ENCODE peak calls at places on chromosome 13, in nine cellular contexts. One of them, this sample, is unnamed.

GRCh38 chr13:32037471-32037870 is 5.9 kb downstream of the FRY start:
- DNase-seq in brain microvascular endothelial cell: no peak
- DNase-seq in mesenchymal stem cell: no peak
- DNase-seq in transverse colon: no peak
- DNase-seq in kidney epithelial cell: no peak
- DNase-seq in aorta: no peak
- DNase-seq in pancreas: no peak
- DNase-seq in astrocyte: no peak
- DNase-seq in upper lobe of left lung: no peak
- DNase-seq in this sample: no peak

GRCh38 chr13:46478641-46479040 is 74.3 kb upstream of the LRCH1 start:
- DNase-seq in brain microvascular endothelial cell: no peak
- DNase-seq in mesenchymal stem cell: no peak
- DNase-seq in transverse colon: no peak
- DNase-seq in kidney epithelial cell: no peak
- DNase-seq in aorta: no peak
- DNase-seq in pancreas: no peak
- DNase-seq in astrocyte: no peak
- DNase-seq in upper lobe of left lung: no peak
- DNase-seq in this sample: no peak

GRCh38 chr13:27379694-27380596 is 44.5 kb upstream of the GTF3A start:
- DNase-seq in brain microvascular endothelial cell: peak; percentile 59
- DNase-seq in mesenchymal stem cell: peak; percentile 67
- DNase-seq in transverse colon: peak; percentile 88
- DNase-seq in kidney epithelial cell: no peak
- DNase-seq in aorta: peak; percentile 56
- DNase-seq in pancreas: peak; percentile 81
- DNase-seq in astrocyte: no peak
- DNase-seq in upper lobe of left lung: peak; percentile 44
- DNase-seq in this sample: peak; percentile 92

GRCh38 chr13:51271008-51271407 is 48.8 kb downstream of the FAM124A start:
- DNase-seq in brain microvascular endothelial cell: no peak
- DNase-seq in mesenchymal stem cell: no peak
- DNase-seq in transverse colon: no peak
- DNase-seq in kidney epithelial cell: no peak
- DNase-seq in aorta: no peak
- DNase-seq in pancreas: no peak
- DNase-seq in astrocyte: no peak
- DNase-seq in upper lobe of left lung: no peak
- DNase-seq in this sample: no peak

GRCh38 chr13:45100855-45101254 is 19.5 kb upstream of the GTF2F2 start:
- DNase-seq in brain microvascular endothelial cell: no peak
- DNase-seq in mesenchymal stem cell: no peak
- DNase-seq in transverse colon: no peak
- DNase-seq in kidney epithelial cell: no peak
- DNase-seq in aorta: no peak
- DNase-seq in pancreas: no peak
- DNase-seq in astrocyte: no peak
- DNase-seq in upper lobe of left lung: no peak
- DNase-seq in this sample: no peak

GRCh38 chr13:76939215-76939614 is 9.1 kb upstream of the ACOD1 start:
- DNase-seq in brain microvascular endothelial cell: no peak
- DNase-seq in mesenchymal stem cell: peak; percentile 10
- DNase-seq in transverse colon: no peak
- DNase-seq in kidney epithelial cell: no peak
- DNase-seq in aorta: no peak
- DNase-seq in pancreas: no peak
- DNase-seq in astrocyte: peak; percentile 46
- DNase-seq in upper lobe of left lung: no peak
- DNase-seq in this sample: no peak

GRCh38 chr13:101398920-101399319 is 17.4 kb downstream of the NALCN start:
- DNase-seq in brain microvascular endothelial cell: peak; percentile 85
- DNase-seq in mesenchymal stem cell: peak; percentile 53
- DNase-seq in transverse colon: no peak
- DNase-seq in kidney epithelial cell: no peak
- DNase-seq in aorta: no peak
- DNase-seq in pancreas: no peak
- DNase-seq in astrocyte: peak; percentile 94
- DNase-seq in upper lobe of left lung: no peak
- DNase-seq in this sample: no peak

GRCh38 chr13:46795321-46795720 is 1.6 kb downstream of the ESD start:
- DNase-seq in brain microvascular endothelial cell: no peak
- DNase-seq in mesenchymal stem cell: no peak
- DNase-seq in transverse colon: no peak
- DNase-seq in kidney epithelial cell: no peak
- DNase-seq in aorta: no peak
- DNase-seq in pancreas: no peak
- DNase-seq in astrocyte: peak; percentile 22
- DNase-seq in upper lobe of left lung: no peak
- DNase-seq in this sample: no peak

GRCh38 chr13:59398127-59398526 is 765.6 kb downstream of the DIAPH3 start:
- DNase-seq in brain microvascular endothelial cell: peak; percentile 1
- DNase-seq in mesenchymal stem cell: no peak
- DNase-seq in transverse colon: no peak
- DNase-seq in kidney epithelial cell: no peak
- DNase-seq in aorta: no peak
- DNase-seq in pancreas: no peak
- DNase-seq in astrocyte: no peak
- DNase-seq in upper lobe of left lung: no peak
- DNase-seq in this sample: no peak

GRCh38 chr13:46355906-46356305 is 31.1 kb downstream of the RUBCNL start:
- DNase-seq in brain microvascular endothelial cell: no peak
- DNase-seq in mesenchymal stem cell: no peak
- DNase-seq in transverse colon: no peak
- DNase-seq in kidney epithelial cell: no peak
- DNase-seq in aorta: no peak
- DNase-seq in pancreas: no peak
- DNase-seq in astrocyte: peak; percentile 33
- DNase-seq in upper lobe of left lung: no peak
- DNase-seq in this sample: no peak

GRCh38 chr13:61413572-61413971 is 2.1 kb downstream of the PCDH20 start:
- DNase-seq in brain microvascular endothelial cell: no peak
- DNase-seq in mesenchymal stem cell: no peak
- DNase-seq in transverse colon: no peak
- DNase-seq in kidney epithelial cell: no peak
- DNase-seq in aorta: no peak
- DNase-seq in pancreas: no peak
- DNase-seq in astrocyte: no peak
- DNase-seq in upper lobe of left lung: peak; percentile 51
- DNase-seq in this sample: no peak

GRCh38 chr13:112781881-112782361 is 92.1 kb downstream of the ATP11A start:
- DNase-seq in brain microvascular endothelial cell: no peak
- DNase-seq in mesenchymal stem cell: no peak
- DNase-seq in transverse colon: no peak
- DNase-seq in kidney epithelial cell: no peak
- DNase-seq in aorta: no peak
- DNase-seq in pancreas: peak; percentile 56
- DNase-seq in astrocyte: peak; percentile 56
- DNase-seq in upper lobe of left lung: no peak
- DNase-seq in this sample: no peak

GRCh38 chr13:97417698-97418097 is 16.3 kb upstream of the RAP2A start:
- DNase-seq in brain microvascular endothelial cell: no peak
- DNase-seq in mesenchymal stem cell: no peak
- DNase-seq in transverse colon: no peak
- DNase-seq in kidney epithelial cell: no peak
- DNase-seq in aorta: no peak
- DNase-seq in pancreas: no peak
- DNase-seq in astrocyte: no peak
- DNase-seq in upper lobe of left lung: no peak
- DNase-seq in this sample: no peak

GRCh38 chr13:50484472-50485113 is 358.9 kb downstream of the DLEU7 start:
- DNase-seq in brain microvascular endothelial cell: peak; percentile 6
- DNase-seq in mesenchymal stem cell: no peak
- DNase-seq in transverse colon: no peak
- DNase-seq in kidney epithelial cell: no peak
- DNase-seq in aorta: no peak
- DNase-seq in pancreas: no peak
- DNase-seq in astrocyte: no peak
- DNase-seq in upper lobe of left lung: no peak
- DNase-seq in this sample: no peak

GRCh38 chr13:27005976-27006518 is 165.6 kb downstream of the USP12 start:
- DNase-seq in brain microvascular endothelial cell: no peak
- DNase-seq in mesenchymal stem cell: no peak
- DNase-seq in transverse colon: no peak
- DNase-seq in kidney epithelial cell: no peak
- DNase-seq in aorta: no peak
- DNase-seq in pancreas: no peak
- DNase-seq in astrocyte: no peak
- DNase-seq in upper lobe of left lung: no peak
- DNase-seq in this sample: no peak

GRCh38 chr13:33676045-33676699 is 141.8 kb upstream of the RFC3 start:
- DNase-seq in brain microvascular endothelial cell: no peak
- DNase-seq in mesenchymal stem cell: no peak
- DNase-seq in transverse colon: peak; percentile 44
- DNase-seq in kidney epithelial cell: no peak
- DNase-seq in aorta: no peak
- DNase-seq in pancreas: no peak
- DNase-seq in astrocyte: no peak
- DNase-seq in upper lobe of left lung: no peak
- DNase-seq in this sample: peak; percentile 71
- H3K4me3 ChIP-seq in brain microvascular endothelial cell: peak overlapping the region; percentile 41
- H3K4me3 ChIP-seq in mesenchymal stem cell: peak overlapping the region; percentile 78
- H3K4me3 ChIP-seq in transverse colon: peak overlapping the region; percentile 38
- H3K4me3 ChIP-seq in kidney epithelial cell: peak overlapping the region; percentile 24
- H3K4me3 ChIP-seq in aorta: peak overlapping the region; percentile 73
- H3K4me3 ChIP-seq in pancreas: peak overlapping the region; percentile 31
- H3K4me3 ChIP-seq in astrocyte: peak overlapping the region; percentile 47
- H3K4me3 ChIP-seq in upper lobe of left lung: peak overlapping the region; percentile 46
- H3K4me3 ChIP-seq in this sample: no peak overlapping the region

DNA sequence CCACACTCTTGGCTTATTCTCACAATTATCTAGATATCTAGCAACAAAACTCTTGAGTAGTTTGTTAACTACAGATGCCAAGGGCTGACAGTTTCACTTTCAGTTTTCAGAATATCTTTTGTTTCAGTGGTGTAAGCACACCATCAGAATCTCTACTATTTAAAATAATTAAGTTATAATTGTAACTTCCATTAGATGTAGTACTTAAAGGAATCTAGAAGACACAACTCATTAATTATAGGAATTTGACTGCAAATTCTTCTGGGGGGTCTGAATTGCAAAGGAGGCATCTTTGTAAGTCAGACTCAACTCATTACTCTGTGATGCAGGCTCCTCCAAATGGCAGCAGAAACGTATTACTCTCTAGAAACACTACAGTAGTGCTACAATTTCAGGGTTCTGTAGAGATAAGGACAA is 44.9 kb upstream of the USPL1 start:
- DNase-seq in brain microvascular endothelial cell: peak; percentile 42
- DNase-seq in mesenchymal stem cell: peak; percentile 76
- DNase-seq in transverse colon: no peak
- DNase-seq in kidney epithelial cell: no peak
- DNase-seq in aorta: no peak
- DNase-seq in pancreas: no peak
- DNase-seq in astrocyte: peak; percentile 64
- DNase-seq in upper lobe of left lung: no peak
- DNase-seq in this sample: peak; percentile 70
- H3K4me3 ChIP-seq in brain microvascular endothelial cell: peak overlapping the region; percentile 35
- H3K4me3 ChIP-seq in mesenchymal stem cell: peak overlapping the region; percentile 72
- H3K4me3 ChIP-seq in transverse colon: peak overlapping the region; percentile 19
- H3K4me3 ChIP-seq in kidney epithelial cell: peak overlapping the region; percentile 15
- H3K4me3 ChIP-seq in aorta: peak overlapping the region; percentile 72
- H3K4me3 ChIP-seq in pancreas: peak overlapping the region; percentile 1
- H3K4me3 ChIP-seq in astrocyte: peak overlapping the region; percentile 56
- H3K4me3 ChIP-seq in upper lobe of left lung: peak overlapping the region; percentile 41
- H3K4me3 ChIP-seq in this sample: peak overlapping the region; percentile 11

DNA sequence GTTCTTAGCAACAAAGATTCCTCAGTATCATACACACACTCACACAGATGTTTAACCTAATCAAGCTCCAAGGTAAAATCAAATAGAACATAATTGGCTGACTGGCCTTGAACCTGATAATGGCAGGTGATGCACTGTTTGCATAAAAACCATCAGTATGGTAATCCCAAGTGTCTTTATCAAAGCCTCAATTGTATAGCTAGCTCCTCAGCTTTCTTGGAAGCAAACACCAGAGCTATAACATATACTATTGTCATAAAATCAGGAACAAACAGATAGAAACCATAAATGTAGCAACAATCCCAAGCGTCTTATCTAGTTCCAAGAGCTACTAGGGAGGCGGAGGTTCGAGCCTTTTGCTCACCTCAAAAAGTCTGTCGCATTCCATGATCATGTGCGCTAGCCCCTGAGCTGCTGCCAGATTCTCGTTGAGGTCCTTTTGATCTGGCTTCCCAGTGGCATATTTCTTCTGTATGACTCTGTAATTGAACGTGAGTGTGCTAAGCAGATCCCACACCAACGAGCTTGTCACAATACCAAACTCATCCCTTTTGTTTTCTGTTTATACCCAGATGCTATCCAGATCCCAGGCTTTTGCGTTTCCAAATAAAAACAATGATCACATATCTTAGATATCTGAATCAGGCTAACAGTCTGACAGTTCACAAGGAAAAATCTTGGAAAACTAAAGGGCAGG is 95.3 kb downstream of the KL start:
- DNase-seq in brain microvascular endothelial cell: peak; percentile 60
- DNase-seq in mesenchymal stem cell: no peak
- DNase-seq in transverse colon: peak; percentile 45
- DNase-seq in kidney epithelial cell: no peak
- DNase-seq in aorta: no peak
- DNase-seq in pancreas: no peak
- DNase-seq in astrocyte: peak; percentile 55
- DNase-seq in upper lobe of left lung: no peak
- DNase-seq in this sample: peak; percentile 38
- H3K4me3 ChIP-seq in brain microvascular endothelial cell: no peak overlapping the region
- H3K4me3 ChIP-seq in mesenchymal stem cell: no peak overlapping the region
- H3K4me3 ChIP-seq in transverse colon: no peak overlapping the region
- H3K4me3 ChIP-seq in kidney epithelial cell: no peak overlapping the region
- H3K4me3 ChIP-seq in aorta: no peak overlapping the region
- H3K4me3 ChIP-seq in pancreas: no peak overlapping the region
- H3K4me3 ChIP-seq in astrocyte: no peak overlapping the region
- H3K4me3 ChIP-seq in upper lobe of left lung: no peak overlapping the region
- H3K4me3 ChIP-seq in this sample: no peak overlapping the region

GRCh38 chr13:18954254-18954653 is 227.4 kb downstream of the TUBA3C start:
- DNase-seq in brain microvascular endothelial cell: no peak
- DNase-seq in mesenchymal stem cell: no peak
- DNase-seq in transverse colon: no peak
- DNase-seq in kidney epithelial cell: no peak
- DNase-seq in aorta: peak; percentile 25
- DNase-seq in pancreas: no peak
- DNase-seq in astrocyte: no peak
- DNase-seq in upper lobe of left lung: peak; percentile 24
- DNase-seq in this sample: no peak

GRCh38 chr13:18959229-18959628 is 222.4 kb downstream of the TUBA3C start:
- DNase-seq in brain microvascular endothelial cell: no peak
- DNase-seq in mesenchymal stem cell: no peak
- DNase-seq in transverse colon: no peak
- DNase-seq in kidney epithelial cell: no peak
- DNase-seq in aorta: no peak
- DNase-seq in pancreas: no peak
- DNase-seq in astrocyte: no peak
- DNase-seq in upper lobe of left lung: peak; percentile 25
- DNase-seq in this sample: no peak

GRCh38 chr13:18959996-18960395 is 221.6 kb downstream of the TUBA3C start:
- DNase-seq in brain microvascular endothelial cell: no peak
- DNase-seq in mesenchymal stem cell: no peak
- DNase-seq in transverse colon: no peak
- DNase-seq in kidney epithelial cell: no peak
- DNase-seq in aorta: no peak
- DNase-seq in pancreas: no peak
- DNase-seq in astrocyte: no peak
- DNase-seq in upper lobe of left lung: no peak
- DNase-seq in this sample: no peak

GRCh38 chr13:18953139-18953930 is 228.3 kb downstream of the TUBA3C start:
- DNase-seq in brain microvascular endothelial cell: no peak
- DNase-seq in mesenchymal stem cell: no peak
- DNase-seq in transverse colon: no peak
- DNase-seq in kidney epithelial cell: no peak
- DNase-seq in aorta: no peak
- DNase-seq in pancreas: no peak
- DNase-seq in astrocyte: no peak
- DNase-seq in upper lobe of left lung: peak; percentile 30
- DNase-seq in this sample: no peak

GRCh38 chr13:18956473-18957078 is 225.0 kb downstream of the TUBA3C start:
- DNase-seq in brain microvascular endothelial cell: no peak
- DNase-seq in mesenchymal stem cell: no peak
- DNase-seq in transverse colon: no peak
- DNase-seq in kidney epithelial cell: no peak
- DNase-seq in aorta: no peak
- DNase-seq in pancreas: no peak
- DNase-seq in astrocyte: no peak
- DNase-seq in upper lobe of left lung: no peak
- DNase-seq in this sample: no peak
- H3K4me3 ChIP-seq in brain microvascular endothelial cell: no peak overlapping the region
- H3K4me3 ChIP-seq in mesenchymal stem cell: no peak overlapping the region
- H3K4me3 ChIP-seq in transverse colon: no peak overlapping the region
- H3K4me3 ChIP-seq in kidney epithelial cell: no peak overlapping the region
- H3K4me3 ChIP-seq in aorta: no peak overlapping the region
- H3K4me3 ChIP-seq in pancreas: no peak overlapping the region
- H3K4me3 ChIP-seq in astrocyte: no peak overlapping the region
- H3K4me3 ChIP-seq in upper lobe of left lung: no peak overlapping the region
- H3K4me3 ChIP-seq in this sample: no peak overlapping the region